ENCODE peak calls at places on chromosomes 1 and 21, in seven cellular contexts. U is left lung, T is breast epithelium, P is IMR-90, V is right cardiac atrium, O is choroid plexus epithelial cell, D is BE2C. W is an unnamed sample.

GRCh38 chr1:203038891-203039608 is 12.8 kb downstream of the PPFIA4 start:
- DNase-seq in P (peak), T (peak), O (peak), V (peak), D (peak), U (peak), W (peak)

GRCh38 chr1:97353094-97353493 is 567.7 kb downstream of the DPYD start:
- DNase-seq in P (no peak), U (no peak), D (no peak), V (no peak), T (no peak), O (no peak), W (no peak)

GRCh38 chr1:181485276-181486097 is 2.2 kb downstream of the CACNA1E start:
- DNase-seq in U (peak), D (no peak), P (no peak), V (no peak), O (no peak), T (no peak), W (peak)

GRCh38 chr1:183764981-183765380 is 39.9 kb upstream of the RGL1 start:
- DNase-seq in T (no peak), O (no peak), D (no peak), U (no peak), V (no peak), P (peak), W (no peak)

GRCh38 chr1:117630423-117630998 is 24.7 kb downstream of the TENT5C start:
- DNase-seq in V (peak), D (no peak), O (no peak), T (no peak), U (no peak), P (no peak), W (no peak)

GRCh38 chr1:43614211-43614610 is 35.7 kb upstream of the KDM4A start:
- DNase-seq in U (no peak), P (no peak), V (no peak), T (no peak), O (no peak), D (no peak), W (no peak)

GRCh38 chr1:28526886-28527285 is 21.0 kb downstream of the RCC1 start:
- DNase-seq in V (no peak), D (no peak), P (no peak), U (no peak), T (peak), O (no peak), W (no peak)

GRCh38 chr1:77068013-77068412 is 151.2 kb downstream of the PIGK start:
- DNase-seq in U (no peak), V (no peak), D (no peak), T (no peak), P (no peak), O (no peak), W (no peak)

GRCh38 chr1:92168657-92169056 is 49.1 kb upstream of the C1orf146 start:
- DNase-seq in P (peak), O (no peak), T (no peak), V (no peak), U (no peak), D (no peak), W (no peak)

GRCh38 chr1:67831850-67832513 is 1.3 kb downstream of the GNG12 start:
- DNase-seq in P (peak), T (peak), O (peak), U (peak), V (peak), D (peak), W (no peak)

GRCh38 chr1:93692983-93693591 is 11.4 kb upstream of the BCAR3 start:
- DNase-seq in V (no peak), D (no peak), U (no peak), T (no peak), O (peak), P (peak), W (no peak)

GRCh38 chr1:2238361-2239055 is 10.4 kb downstream of the SKI start:
- DNase-seq in T (no peak), O (no peak), U (no peak), P (no peak), V (no peak), D (no peak), W (no peak)

GRCh38 chr1:54965624-54966340 is 14.6 kb upstream of the TMEM61 start:
- DNase-seq in T (no peak), P (peak), D (no peak), V (peak), U (no peak), O (peak), W (no peak)

GRCh38 chr1:59146651-59147358 is 150.1 kb upstream of the FGGY start:
- DNase-seq in U (peak), T (no peak), D (no peak), O (peak), V (peak), P (peak), W (no peak)

GRCh38 chr1:40919475-40920011 is 57.4 kb upstream of the CITED4 start:
- DNase-seq in V (no peak), T (peak), D (no peak), O (no peak), U (no peak), P (no peak), W (no peak)

GRCh38 chr21:43353282-43354010 is 73.5 kb downstream of the SIK1 start:
- DNase-seq in P (no peak), D (no peak), U (no peak), T (no peak), V (peak), O (no peak), W (no peak)

GRCh38 chr1:181712636-181713238 is 229.4 kb downstream of the CACNA1E start:
- DNase-seq in V (no peak), T (no peak), O (no peak), P (no peak), U (no peak), D (no peak), W (no peak)

GRCh38 chr1:114009393-114009792 is 30.1 kb downstream of the OLFML3 start:
- DNase-seq in V (no peak), O (peak), P (peak), D (no peak), T (no peak), U (no peak), W (no peak)

GRCh38 chr1:230113605-230114241 is 46.7 kb downstream of the GALNT2 start:
- DNase-seq in U (no peak), V (peak), D (no peak), T (no peak), O (peak), P (peak), W (no peak)

GRCh38 chr21:34956416-34957316 is 92.4 kb downstream of the RUNX1 start:
- DNase-seq in D (no peak), U (no peak), P (no peak), T (no peak), O (no peak), V (no peak), W (no peak)

GRCh38 chr1:234977891-234978396 is 150.7 kb downstream of the TOMM20 start:
- DNase-seq in U (peak), T (no peak), P (no peak), D (peak), O (no peak), V (no peak), W (peak)

GRCh38 chr1:223189903-223190724 is 47.1 kb upstream of the TLR5 start:
- DNase-seq in O (no peak), P (peak), D (no peak), V (no peak), T (no peak), U (no peak), W (peak)

GRCh38 chr1:23593556-23594148 is 34.4 kb upstream of the ID3 start:
- DNase-seq in P (peak), U (no peak), O (peak), V (no peak), T (no peak), D (peak), W (no peak)

GRCh38 chr1:5586629-5587028 is 405.6 kb downstream of the NPHP4 start:
- DNase-seq in V (no peak), T (no peak), O (no peak), D (no peak), P (no peak), U (no peak), W (no peak)

GRCh38 chr1:13916530-13916929 is 216.5 kb downstream of the PRDM2 start:
- DNase-seq in D (no peak), V (no peak), P (no peak), U (no peak), T (no peak), O (no peak), W (no peak)

GRCh38 chr1:7232441-7232840 is 447.2 kb downstream of the CAMTA1 start:
- DNase-seq in V (no peak), D (no peak), U (no peak), O (no peak), P (no peak), T (no peak), W (no peak)

GRCh38 chr1:45802343-45803298 is 791 bp upstream of the MAST2 start:
- DNase-seq in T (peak), U (peak), O (peak), P (peak), D (peak), V (peak), W (no peak)

GRCh38 chr1:56780832-56781231 is 38.4 kb downstream of the FYB2 start:
- DNase-seq in V (no peak), T (no peak), O (no peak), D (no peak), P (no peak), U (no peak), W (no peak)

GRCh38 chr1:192578144-192578909 is 2.8 kb downstream of the RGS1 start:
- DNase-seq in V (no peak), U (no peak), T (no peak), O (no peak), D (no peak), P (no peak), W (no peak)

GRCh38 chr1:192575499-192576189 is at the start of gene RGS1:
- DNase-seq in D (no peak), V (no peak), U (peak), T (no peak), P (no peak), O (peak), W (no peak)

GRCh38 chr1:192576190-192577144 is 894 bp downstream of the RGS1 start:
- DNase-seq in V (no peak), O (no peak), U (no peak), P (no peak), D (no peak), T (no peak), W (no peak)

GRCh38 chr1:192579319-192579738 is 3.8 kb downstream of the RGS1 start:
- DNase-seq in U (no peak), D (no peak), V (no peak), P (peak), O (peak), T (no peak), W (no peak)

DNA sequence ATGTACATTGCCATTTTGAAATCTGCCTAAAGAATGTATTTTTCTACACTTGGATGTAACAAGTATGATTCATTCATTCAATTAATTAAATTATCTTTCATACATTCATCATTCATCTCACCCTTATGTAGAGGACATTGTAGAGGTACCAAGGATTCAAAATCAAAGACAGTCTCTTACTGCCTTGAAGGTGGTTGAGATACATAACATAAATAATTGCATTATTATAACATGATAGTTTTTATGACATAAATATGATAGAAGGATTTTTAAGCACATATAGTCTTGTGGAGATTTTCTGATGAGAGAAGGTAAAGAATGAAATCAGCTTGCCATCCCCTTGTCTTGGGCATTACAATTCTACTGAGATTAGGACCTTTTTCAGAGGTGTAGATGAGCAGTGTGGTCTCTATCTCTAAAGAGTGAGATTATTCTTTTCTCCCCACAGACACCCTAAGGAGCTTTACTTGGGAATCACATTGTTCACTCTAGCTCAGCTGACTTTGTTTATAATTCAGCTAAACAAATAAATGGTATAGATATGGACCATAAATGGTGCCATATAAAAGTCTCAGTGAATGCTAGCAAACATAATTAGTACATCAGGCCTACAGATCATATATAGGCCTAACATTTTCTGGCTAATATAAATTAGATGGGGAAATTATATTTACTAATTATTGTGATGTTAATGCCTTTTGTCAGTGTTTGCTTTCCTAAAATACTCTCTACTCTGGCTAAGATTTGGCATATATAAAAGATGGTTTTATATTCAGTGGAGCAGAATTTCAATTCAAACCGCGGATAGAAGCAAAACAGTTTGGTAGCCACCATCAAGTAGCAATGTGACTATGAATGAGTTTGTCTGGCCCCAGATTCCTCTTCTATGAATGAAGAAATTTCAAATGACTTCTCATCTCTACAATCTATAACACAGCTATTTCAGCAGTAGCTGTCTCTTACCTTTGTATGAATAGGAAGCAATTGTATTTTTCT is 1.9 kb downstream of the RGS1 start:
- DNase-seq in V (no peak), D (no peak), T (no peak), U (no peak), P (no peak), O (no peak), W (no peak)
- H3K4me3 ChIP-seq in V (no peak), D (no peak), T (no peak), U (no peak), P (no peak), O (no peak), W (no peak)

GRCh38 chr1:21653744-21654100 is 15.4 kb downstream of the RAP1GAP start:
- DNase-seq in P (no peak), V (no peak), U (no peak), D (no peak), O (no peak), T (no peak), W (no peak)

GRCh38 chr1:21652937-21653743 is 16.0 kb downstream of the RAP1GAP start:
- DNase-seq in V (no peak), O (no peak), T (no peak), D (no peak), P (no peak), U (peak), W (no peak)

GRCh38 chr1:21654209-21654608 is 14.9 kb downstream of the RAP1GAP start:
- DNase-seq in U (no peak), V (no peak), D (no peak), T (no peak), O (no peak), P (no peak), W (no peak)

GRCh38 chr1:21651214-21652042 is 17.7 kb downstream of the RAP1GAP start:
- DNase-seq in V (no peak), T (no peak), D (peak), P (no peak), U (peak), O (peak), W (no peak)

GRCh38 chr1:21652101-21652936 is 16.8 kb downstream of the RAP1GAP start:
- DNase-seq in V (no peak), T (no peak), O (no peak), D (no peak), U (no peak), P (no peak), W (no peak)
- H3K4me3 ChIP-seq in V (peak), T (peak), O (no peak), D (no peak), U (no peak), P (no peak), W (no peak)

GRCh38 chr1:94962745-94963265 is 35.9 kb upstream of the CNN3 start:
- DNase-seq in U (no peak), O (peak), D (no peak), T (no peak), P (peak), V (peak), W (peak)
- H3K4me3 ChIP-seq in U (no peak), O (peak), D (no peak), T (peak), P (peak), V (peak), W (no peak)

DNA sequence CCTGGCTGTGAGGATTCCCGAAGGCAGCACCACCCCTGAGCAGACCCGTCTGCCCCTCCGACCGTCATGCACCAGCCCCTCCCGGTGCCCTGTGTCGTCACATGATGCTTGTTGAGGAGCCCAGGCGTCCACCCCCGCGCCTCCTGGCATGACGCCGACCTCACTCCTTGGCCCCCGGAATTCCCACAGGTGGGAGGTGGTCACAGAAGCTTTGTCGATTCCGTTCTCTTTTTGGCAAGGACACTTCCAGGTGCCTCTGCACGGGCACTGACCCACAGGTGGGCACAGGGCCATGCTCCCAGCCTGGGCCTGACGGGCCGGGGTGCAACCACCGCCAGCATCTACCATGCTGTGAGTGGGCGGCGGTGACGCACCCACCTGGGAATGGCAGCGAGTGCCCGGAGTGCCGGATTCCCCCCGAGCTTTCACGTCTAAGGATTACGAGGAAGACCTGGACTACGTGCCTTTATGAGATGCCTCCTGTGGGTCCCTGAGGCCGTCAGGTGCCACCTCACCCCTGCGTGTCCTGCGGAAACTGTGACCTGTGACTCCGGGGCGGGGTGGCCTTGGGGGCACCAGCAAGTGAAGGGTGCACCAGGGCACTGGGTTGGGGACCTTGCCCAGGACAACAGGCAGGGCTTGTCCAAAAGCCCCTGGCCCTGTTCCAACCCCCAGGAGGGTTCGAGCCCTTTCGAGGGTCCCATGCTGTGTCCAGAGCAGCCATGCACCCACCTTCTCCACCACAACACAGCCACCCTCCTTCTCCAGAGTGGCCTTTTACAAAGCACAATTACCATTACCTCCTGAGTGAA is 31.4 kb upstream of the COL6A1 start:
- DNase-seq in D (peak), P (no peak), V (no peak), O (no peak), U (peak), T (no peak), W (no peak)
- H3K4me3 ChIP-seq in D (no peak), P (no peak), V (no peak), O (peak), U (no peak), T (no peak), W (no peak)

DNA sequence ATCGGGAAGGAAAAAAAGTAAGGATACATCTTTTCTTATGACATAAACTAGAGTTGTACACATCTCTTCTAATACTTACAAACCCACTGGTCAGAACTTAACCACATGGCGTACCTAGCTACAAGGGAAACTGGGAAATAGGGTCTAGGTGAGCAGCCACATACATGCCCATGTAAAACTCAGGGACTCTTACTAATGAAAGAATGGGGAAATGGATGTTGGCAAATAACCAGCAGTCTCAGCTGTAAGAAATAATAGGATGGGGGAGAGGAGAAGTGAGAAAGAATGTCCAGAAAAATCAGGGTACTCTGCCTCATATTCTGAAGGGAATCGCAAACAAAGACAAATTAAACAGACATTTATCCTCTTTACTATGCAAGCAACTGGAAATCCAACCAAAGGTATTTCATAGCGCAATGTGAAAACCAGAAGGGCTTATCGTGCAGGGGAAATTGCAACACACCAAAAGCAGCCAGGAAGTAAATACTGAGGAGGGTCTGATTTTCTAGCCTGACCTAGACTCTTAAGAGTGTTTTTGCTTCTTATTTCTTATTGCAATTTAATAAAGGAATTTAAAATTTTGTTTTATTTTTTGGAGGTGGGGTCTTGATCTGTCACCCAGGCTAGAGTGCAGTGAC is 17.5 kb downstream of the GTF2B start:
- DNase-seq in V (no peak), D (no peak), T (no peak), P (peak), U (no peak), O (peak), W (no peak)
- H3K4me3 ChIP-seq in V (no peak), D (no peak), T (no peak), P (no peak), U (no peak), O (no peak), W (no peak)